ENCODE peak calls at places on chromosomes 1 and 21, in ten cellular contexts. S is lower leg skin, I is BJ, K is esophagus squamous epithelium, D is Calu3, X is neural progenitor cell, P is foreskin fibroblast, J is GM13977, T is right atrium auricular region, H is dorsolateral prefrontal cortex. Q is an unnamed sample.

GRCh38 chr1:92975551-92976232 is 14.4 kb upstream of the DIPK1A start:
- DNase-seq in S (peak), I (no peak), K (no peak), D (no peak), X (no peak), P (no peak), J (peak), T (no peak), H (no peak), Q (no peak)

GRCh38 chr1:37515185-37516034 is 844 bp upstream of the MEAF6 start:
- DNase-seq in S (no peak), I (no peak), K (no peak), D (no peak), X (no peak), P (no peak), J (no peak), T (peak), H (no peak), Q (no peak)

GRCh38 chr1:110580244-110580643 is 25.9 kb downstream of the KCNA2 start:
- DNase-seq in S (peak), I (no peak), K (no peak), D (no peak), X (no peak), P (no peak), J (no peak), T (no peak), H (no peak), Q (no peak)

GRCh38 chr1:27589841-27590426 is 14.0 kb downstream of the AHDC1 start:
- DNase-seq in S (no peak), I (no peak), K (no peak), D (no peak), X (no peak), P (no peak), J (no peak), T (no peak), H (no peak), Q (no peak)

GRCh38 chr1:115090956-115091355 is 1.7 kb upstream of the TSPAN2 start:
- DNase-seq in S (no peak), I (no peak), K (no peak), D (no peak), X (no peak), P (no peak), J (no peak), T (no peak), H (no peak), Q (no peak)

GRCh38 chr1:218299416-218299815 is 14.3 kb downstream of the RRP15 start:
- DNase-seq in S (no peak), I (peak), K (no peak), D (no peak), X (peak), P (peak), J (no peak), T (no peak), H (no peak), Q (peak)

GRCh38 chr1:230394134-230394533 is 32.0 kb downstream of the PGBD5 start:
- DNase-seq in S (no peak), I (no peak), K (no peak), D (no peak), X (no peak), P (no peak), J (no peak), T (no peak), H (no peak), Q (no peak)

GRCh38 chr1:203325004-203325417 is 19.7 kb downstream of the BTG2 start:
- DNase-seq in S (no peak), I (no peak), K (no peak), D (no peak), X (peak), P (no peak), J (peak), T (no peak), H (no peak), Q (no peak)

GRCh38 chr1:30892671-30893073 is 15.9 kb downstream of the SDC3 start:
- DNase-seq in S (no peak), I (no peak), K (no peak), D (no peak), X (no peak), P (no peak), J (no peak), T (no peak), H (no peak), Q (no peak)

GRCh38 chr1:161171191-161171590 is 5.0 kb downstream of the PPOX start:
- DNase-seq in S (no peak), I (no peak), K (no peak), D (no peak), X (no peak), P (no peak), J (no peak), T (no peak), H (no peak), Q (no peak)
- TF ChIP-seq CTCF in S (no peak), I (no peak), K (no peak), D (peak), X (peak), P (peak), J (no peak), T (no peak), H (no peak), Q (peak)

GRCh38 chr21:41861987-41862386 is 17.2 kb downstream of the PRDM15 start:
- DNase-seq in S (no peak), I (no peak), K (no peak), D (no peak), X (no peak), P (no peak), J (no peak), T (no peak), H (no peak), Q (no peak)
- TF ChIP-seq CTCF in S (no peak), I (no peak), K (no peak), D (no peak), X (peak), P (no peak), J (no peak), T (no peak), H (no peak), Q (no peak)

GRCh38 chr1:165629848-165630628 is 996 bp upstream of the MGST3 start:
- DNase-seq in S (no peak), I (no peak), K (no peak), D (no peak), X (peak), P (no peak), J (no peak), T (no peak), H (no peak), Q (no peak)

GRCh38 chr1:165630629-165631402 is at the start of gene MGST3:
- DNase-seq in S (peak), I (peak), K (peak), D (peak), X (peak), P (peak), J (peak), T (peak), H (peak), Q (peak)

GRCh38 chr1:165632152-165632469 is 1.1 kb downstream of the MGST3 start:
- DNase-seq in S (no peak), I (no peak), K (no peak), D (no peak), X (peak), P (no peak), J (no peak), T (no peak), H (no peak), Q (no peak)

GRCh38 chr1:165632491-165632890 is 1.5 kb downstream of the MGST3 start:
- DNase-seq in S (no peak), I (no peak), K (no peak), D (no peak), X (peak), P (no peak), J (no peak), T (no peak), H (no peak), Q (no peak)

GRCh38 chr1:165631403-165632151 is 543 bp downstream of the MGST3 start:
- DNase-seq in S (peak), I (peak), K (no peak), D (peak), X (peak), P (peak), J (peak), T (peak), H (peak), Q (peak)
- TF ChIP-seq CTCF in S (no peak), I (peak), K (no peak), D (no peak), X (no peak), P (no peak), J (peak), T (no peak), H (no peak), Q (no peak)

GRCh38 chr1:216600730-216601426 is 122.4 kb downstream of the ESRRG start:
- DNase-seq in S (peak), I (peak), K (peak), D (peak), X (peak), P (peak), J (peak), T (peak), H (peak), Q (peak)
- TF ChIP-seq CTCF in S (no peak), I (peak), K (no peak), D (peak), X (peak), P (peak), J (no peak), T (peak), H (peak), Q (peak)

GRCh38 chr1:5491207-5491904 is 500.9 kb downstream of the NPHP4 start:
- DNase-seq in S (no peak), I (no peak), K (no peak), D (no peak), X (no peak), P (no peak), J (no peak), T (no peak), H (no peak), Q (no peak)
- TF ChIP-seq CTCF in S (no peak), I (no peak), K (no peak), D (no peak), X (no peak), P (no peak), J (no peak), T (no peak), H (no peak), Q (no peak)

GRCh38 chr1:178725603-178726517 is 816 bp downstream of the RALGPS2 start:
- DNase-seq in S (no peak), I (no peak), K (peak), D (peak), X (peak), P (peak), J (peak), T (no peak), H (peak), Q (peak)
- TF ChIP-seq CTCF in S (no peak), I (peak), K (no peak), D (no peak), X (peak), P (peak), J (no peak), T (no peak), H (no peak), Q (no peak)

GRCh38 chr1:63924600-63924999 is 150.8 kb downstream of the ROR1 start:
- DNase-seq in S (no peak), I (no peak), K (no peak), D (no peak), X (no peak), P (no peak), J (no peak), T (no peak), H (no peak), Q (no peak)
- TF ChIP-seq CTCF in S (no peak), I (peak), K (no peak), D (no peak), X (no peak), P (peak), J (no peak), T (no peak), H (no peak), Q (no peak)

DNA sequence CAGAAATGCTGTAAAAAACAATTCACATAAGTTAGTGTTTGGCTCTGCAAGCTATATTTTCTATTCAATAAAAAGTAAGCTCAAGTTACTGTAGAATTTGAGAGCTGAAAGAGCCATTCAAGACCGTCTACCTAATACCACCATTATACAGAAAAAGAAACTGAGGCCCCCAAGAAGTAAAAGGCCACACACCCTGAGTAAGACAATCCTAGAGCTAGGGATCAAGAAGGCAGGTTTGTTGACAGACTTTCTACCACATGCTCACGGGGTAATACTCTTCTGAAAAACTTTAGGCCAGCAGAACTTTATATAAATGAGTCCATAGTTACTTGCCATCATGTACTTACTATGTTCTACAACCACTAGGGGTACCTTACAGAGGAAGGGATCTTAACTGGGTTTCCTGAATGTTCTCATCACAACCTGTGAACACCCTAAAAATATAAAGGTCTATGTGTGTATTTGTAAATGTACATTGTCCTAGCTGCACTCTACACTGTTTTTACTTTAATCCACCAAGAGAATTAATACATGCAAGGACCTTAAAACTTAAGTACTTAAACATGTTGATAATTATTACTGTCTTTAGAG is 2.7 kb downstream of the PSMG1 start:
- DNase-seq in S (no peak), I (no peak), K (no peak), D (no peak), X (no peak), P (no peak), J (no peak), T (no peak), H (no peak), Q (no peak)
- TF ChIP-seq CTCF in S (no peak), I (peak), K (no peak), D (no peak), X (peak), P (no peak), J (peak), T (no peak), H (no peak), Q (peak)